ENCODE peak calls at places on chromosomes 7 and 10, in six cellular contexts. K is astrocyte of the spinal cord, G is upper lobe of right lung, Y is IMR-90, R is MM.1S, B is fibroblast of lung. W is an unnamed sample.

GRCh38 chr10:72855790-72856189 is 37.7 kb upstream of the OIT3 start:
- DNase-seq in R (no peak), G (no peak), B (no peak), Y (no peak), K (no peak), W (no peak)

GRCh38 chr7:115410972-115411686 is 489.2 kb downstream of the MDFIC start:
- DNase-seq in R (peak), G (no peak), B (no peak), Y (no peak), K (no peak), W (no peak)

GRCh38 chr7:101924171-101924570 is 106.7 kb downstream of the CUX1 start:
- DNase-seq in G (no peak), K (peak), Y (peak), B (peak), R (no peak), W (no peak)

GRCh38 chr7:29980151-29980550 is 9.4 kb downstream of the SCRN1 start:
- DNase-seq in B (no peak), K (no peak), Y (no peak), R (no peak), G (no peak), W (no peak)

GRCh38 chr10:30459283-30459682 is 25.3 kb downstream of the MAP3K8 start:
- DNase-seq in Y (no peak), K (peak), R (no peak), B (no peak), G (no peak), W (no peak)

GRCh38 chr10:14801693-14802092 is 27.0 kb upstream of the FAM107B start:
- DNase-seq in B (no peak), G (no peak), Y (no peak), R (no peak), K (no peak), W (no peak)

GRCh38 chr10:60731134-60731883 is 47.0 kb upstream of the CDK1 start:
- DNase-seq in G (no peak), K (no peak), B (no peak), R (peak), Y (no peak), W (no peak)

GRCh38 chr7:28729276-28729675 is 228.9 kb downstream of the TRIL start:
- DNase-seq in Y (no peak), K (no peak), R (no peak), G (no peak), B (peak), W (no peak)

GRCh38 chr10:69663548-69663947 is 33.5 kb downstream of the FAM241B start:
- DNase-seq in K (no peak), Y (no peak), G (no peak), B (no peak), R (no peak), W (no peak)

GRCh38 chr7:107353701-107354100 is 116.2 kb upstream of the GPR22 start:
- DNase-seq in G (no peak), K (no peak), B (peak), R (no peak), Y (peak), W (no peak)

GRCh38 chr7:149005427-149006344 is 22.6 kb downstream of the PDIA4 start:
- DNase-seq in K (peak), G (peak), Y (peak), B (peak), R (peak), W (peak)

GRCh38 chr10:70985824-70986336 is 97.5 kb upstream of the PCBD1 start:
- DNase-seq in B (peak), K (no peak), G (no peak), Y (no peak), R (peak), W (no peak)

GRCh38 chr7:46603780-46604725 is 683.0 kb upstream of the IGFBP3 start:
- DNase-seq in Y (peak), G (peak), R (no peak), K (peak), B (peak), W (no peak)

GRCh38 chr10:59876695-59877094 is 29.7 kb downstream of the CCDC6 start:
- DNase-seq in G (no peak), B (peak), Y (peak), K (no peak), R (no peak), W (no peak)

GRCh38 chr10:12707461-12708185 is 293.9 kb downstream of the CCDC3 start:
- DNase-seq in G (no peak), K (peak), R (peak), B (peak), Y (peak), W (peak)

GRCh38 chr10:72567421-72567820 is 58.5 kb downstream of the MICU1 start:
- DNase-seq in Y (peak), R (no peak), K (peak), B (peak), G (no peak), W (no peak)

GRCh38 chr7:88307412-88307811 is 718 bp upstream of the STEAP4 start:
- DNase-seq in R (no peak), B (no peak), G (no peak), K (no peak), Y (no peak), W (no peak)

GRCh38 chr10:90969947-90970673 is 49.2 kb upstream of the ANKRD1 start:
- DNase-seq in G (no peak), B (peak), K (peak), R (no peak), Y (peak), W (no peak)

GRCh38 chr10:132886211-132887099 is 55.9 kb downstream of the CFAP46 start:
- DNase-seq in R (no peak), G (peak), B (no peak), Y (no peak), K (no peak), W (no peak)

GRCh38 chr7:149297034-149297755 is 35.2 kb downstream of the ZNF783 start:
- DNase-seq in R (no peak), G (no peak), Y (no peak), B (no peak), K (no peak), W (no peak)

GRCh38 chr7:174704-175103 is 17.7 kb upstream of the FAM20C start:
- DNase-seq in B (no peak), Y (no peak), G (no peak), R (no peak), K (no peak), W (no peak)

GRCh38 chr10:84156009-84156408 is 16.7 kb downstream of the GHITM start:
- DNase-seq in B (no peak), K (no peak), R (no peak), G (no peak), Y (no peak), W (no peak)
- TF ChIP-seq CTCF in B (no peak), K (no peak), R (no peak), G (no peak), Y (no peak), W (no peak)

GRCh38 chr10:129956902-129957673 is 7.0 kb downstream of the EBF3 start:
- DNase-seq in G (no peak), Y (no peak), R (no peak), K (no peak), B (no peak), W (no peak)
- H3K4me3 ChIP-seq in G (no peak), Y (no peak), R (no peak), K (no peak), B (no peak), W (no peak)

DNA sequence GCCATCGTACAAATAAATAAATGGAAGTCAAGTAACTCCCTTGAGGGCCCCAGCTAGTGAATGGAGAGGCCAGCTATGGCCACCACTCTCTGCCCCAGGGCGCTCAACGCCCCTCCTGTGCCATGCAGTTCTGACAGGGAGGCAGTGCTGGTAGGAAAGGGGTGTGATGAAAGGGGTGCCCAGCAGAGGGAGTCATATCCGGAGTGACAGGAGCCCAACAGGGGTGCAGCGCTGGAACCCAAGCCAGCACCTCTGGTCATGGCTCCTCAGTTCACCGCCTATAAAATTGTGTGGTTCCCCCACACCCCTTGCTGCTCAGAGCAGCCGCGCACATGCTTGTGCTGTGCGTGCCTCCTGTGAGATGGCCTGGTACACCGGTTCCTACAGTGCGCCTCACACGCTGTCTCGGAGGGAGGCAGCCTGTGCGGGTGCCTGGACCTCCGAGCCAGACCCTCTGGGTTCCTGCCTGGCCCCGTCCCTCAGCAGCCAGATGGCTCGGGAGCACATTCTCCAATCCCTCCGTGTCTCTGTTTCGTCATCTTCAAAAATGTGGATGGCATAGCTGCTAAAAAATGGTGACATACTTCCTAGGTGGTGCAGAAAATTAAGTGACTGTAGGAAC is 125.6 kb downstream of the EGFR start:
- DNase-seq in Y (no peak), K (no peak), G (no peak), B (no peak), R (no peak), W (no peak)
- TF ChIP-seq CTCF in Y (peak), K (peak), G (peak), B (peak), R (no peak), W (peak)

GRCh38 chr7:27168265-27168947 is 3.1 kb upstream of the HOXA9 start:
- DNase-seq in K (no peak), R (no peak), Y (no peak), B (no peak), G (peak), W (no peak)

GRCh38 chr7:27170494-27170811 is 3.7 kb downstream of the HOXA10 start:
- DNase-seq in R (no peak), Y (no peak), B (no peak), K (no peak), G (no peak), W (no peak)

GRCh38 chr7:27170936-27171635 is 3.0 kb downstream of the HOXA10 start:
- DNase-seq in B (no peak), R (no peak), Y (no peak), G (peak), K (no peak), W (no peak)

GRCh38 chr7:27171636-27172387 is 2.3 kb downstream of the HOXA10 start:
- DNase-seq in R (no peak), B (no peak), G (peak), K (no peak), Y (no peak), W (no peak)

GRCh38 chr7:27169658-27170493 is 4.2 kb downstream of the HOXA10 start:
- DNase-seq in G (peak), K (no peak), R (no peak), B (no peak), Y (no peak), W (no peak)
- H3K4me3 ChIP-seq in G (no peak), K (peak), R (no peak), B (no peak), Y (no peak), W (peak)

GRCh38 chr7:23011222-23011924 is 2.6 kb downstream of the HYCC1 start:
- DNase-seq in B (no peak), K (no peak), Y (no peak), R (no peak), G (no peak), W (no peak)

GRCh38 chr7:23012186-23012585 is 1.7 kb downstream of the HYCC1 start:
- DNase-seq in Y (no peak), K (no peak), R (no peak), B (no peak), G (no peak), W (no peak)

GRCh38 chr7:23013715-23014649 is at the start of gene HYCC1:
- DNase-seq in B (peak), R (peak), Y (peak), G (peak), K (peak), W (peak)

GRCh38 chr7:23014681-23015080 is 751 bp upstream of the HYCC1 start:
- DNase-seq in G (no peak), B (no peak), R (peak), K (no peak), Y (no peak), W (no peak)

DNA sequence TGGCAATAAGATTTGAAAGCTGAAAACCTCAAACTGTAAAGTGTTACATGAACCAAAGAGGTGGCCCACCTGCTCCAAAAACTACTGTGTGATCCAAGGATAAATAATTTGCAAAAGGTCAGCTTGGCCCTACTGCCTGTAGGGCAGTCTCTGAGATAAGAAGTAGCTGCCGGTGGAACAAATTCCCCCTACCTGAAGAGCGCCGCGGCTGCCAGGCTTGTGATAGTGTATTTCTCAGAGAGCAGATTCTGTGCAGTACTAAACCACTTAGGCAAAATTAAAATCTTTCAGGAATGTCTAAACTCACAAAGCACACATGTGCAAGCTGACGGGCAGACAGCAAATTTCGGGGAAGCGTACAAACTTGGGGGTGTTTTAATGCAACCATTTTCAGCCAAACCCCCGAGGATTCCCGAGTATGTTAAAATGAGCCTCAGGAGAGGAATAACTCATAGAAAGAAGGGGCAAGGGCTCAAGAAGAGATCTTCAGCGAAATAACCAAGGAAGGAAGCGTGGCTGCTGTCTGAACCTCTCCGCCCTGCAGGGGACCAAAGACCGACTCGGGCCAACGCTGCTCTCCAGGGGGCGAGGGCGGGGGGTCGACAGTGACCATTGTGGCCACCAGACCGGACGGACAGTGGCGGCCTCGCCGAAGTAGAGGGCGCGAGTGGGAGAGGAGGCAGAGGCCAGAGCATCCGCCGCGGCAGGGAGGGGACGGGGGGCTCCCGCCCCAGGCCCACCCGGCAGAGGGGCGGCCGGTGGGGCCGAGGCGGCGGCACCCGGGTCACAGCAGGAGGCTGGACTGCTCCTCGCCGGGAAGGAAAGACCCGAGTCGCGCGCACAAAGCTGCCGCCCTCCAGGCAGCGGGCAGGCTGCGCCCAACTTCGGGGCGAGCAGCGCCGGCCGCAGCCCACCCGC is 874 bp downstream of the HYCC1 start:
- DNase-seq in Y (no peak), B (peak), R (peak), K (peak), G (peak), W (no peak)
- TF ChIP-seq CTCF in Y (no peak), B (no peak), R (peak), K (peak), G (no peak), W (no peak)

DNA sequence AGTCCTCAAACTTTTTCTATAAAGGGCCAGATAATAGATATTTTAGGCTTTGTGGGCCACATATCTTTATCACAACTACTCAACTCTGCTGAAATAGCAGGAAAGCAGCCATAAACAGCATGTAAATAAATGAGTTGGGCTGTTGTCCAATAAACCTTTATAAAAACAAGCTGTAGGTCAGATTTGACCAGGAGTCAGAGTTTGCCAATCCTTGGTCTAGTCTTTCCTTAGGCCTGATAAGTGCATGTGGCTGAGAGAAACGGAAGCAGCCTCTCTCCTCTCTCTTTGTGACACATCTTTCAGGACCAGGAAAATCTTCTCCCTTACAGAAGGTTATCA is 724.5 kb downstream of the GRID1 start:
- DNase-seq in G (no peak), Y (no peak), R (no peak), B (peak), K (peak), W (no peak)
- H3K4me3 ChIP-seq in G (no peak), Y (no peak), R (no peak), B (no peak), K (no peak), W (no peak)

DNA sequence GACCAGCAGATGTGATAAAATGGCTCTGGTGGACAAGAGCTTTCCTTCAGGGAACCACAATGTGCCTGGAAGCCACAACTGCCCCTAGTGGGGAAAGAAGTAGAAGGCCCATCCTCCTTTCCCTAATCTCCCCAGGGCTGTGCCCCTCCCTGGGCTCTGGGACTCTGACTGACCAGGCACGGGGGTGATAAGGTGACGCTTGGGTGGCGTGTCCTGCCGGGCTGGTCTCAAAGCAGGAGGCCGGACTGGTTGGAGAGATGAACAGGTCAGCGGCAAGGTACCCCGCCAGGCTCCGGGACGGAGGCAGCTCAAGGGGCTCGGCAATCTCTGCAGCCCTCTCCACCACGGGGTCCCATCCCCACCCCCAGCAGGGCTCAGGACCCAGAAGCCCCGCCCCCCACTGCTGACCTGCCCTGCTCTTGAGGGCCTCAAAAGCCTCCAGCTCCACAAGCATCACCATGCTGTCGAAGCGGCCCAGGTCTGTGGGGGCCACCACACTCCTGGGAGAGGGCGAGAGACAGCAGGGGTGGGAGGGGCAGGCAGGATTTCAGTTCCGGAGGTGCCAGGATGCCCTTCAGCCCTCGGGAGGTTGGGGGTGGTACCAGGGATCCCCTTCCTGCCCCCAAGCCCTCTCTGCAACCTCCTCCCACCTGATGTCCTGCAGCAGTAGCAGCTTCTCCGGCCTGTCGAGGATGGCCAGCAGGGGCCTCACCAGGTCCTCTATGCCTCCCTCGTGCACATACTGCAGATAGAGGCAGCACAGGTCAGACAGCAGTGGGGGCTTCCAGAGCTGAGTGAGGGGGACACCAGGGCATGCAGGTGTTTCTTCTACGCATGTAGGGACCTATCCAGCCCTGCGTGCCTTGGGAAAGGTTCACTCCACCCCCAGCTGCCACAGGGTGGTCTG is 12.2 kb downstream of the LZTS2 start:
- DNase-seq in K (no peak), R (no peak), B (no peak), Y (peak), G (no peak), W (no peak)
- TF ChIP-seq CTCF in K (peak), R (peak), B (peak), Y (peak), G (peak), W (peak)

W was measured in HFF-Myc.